ENCODE peak calls at places on chromosomes 16 and 17, in six cellular contexts. F is WTC11; Z is GM19239; W is NK-92 treated with Interleukin-12 subunit alpha and Interleukin-12 subunit beta, amount 100 ng/mL, for 24 hours; U is stimulated activated naive CD8-positive, alpha-beta T cell treated with anti-CD3 and anti-CD28 coated beads, Interleukin-15, Interleukin-2, amounts not matched to agents 100 U/mL and 50 U/mL, for 24 hours; Q is stimulated activated CD8-positive, alpha-beta memory T cell treated with anti-CD3 and anti-CD28 coated beads, Interleukin-7, amount 100 ng/mL, for 1 hour. V is an unnamed sample.
A peak's percentile ranks its signal among the peaks of the same experiment; 100 is the strongest.

GRCh38 chr16:1430759-1431496 is at the start of gene PERCC1:
- DNase-seq in F (no peak), Z (no peak), W (no peak), U (no peak), Q (no peak), V (no peak)

GRCh38 chr17:7548585-7549400 is at the start of gene TNFSF12:
- DNase-seq in F (peak; percentile 67), Z (no peak), W (peak; percentile 3), U (peak; percentile 68), Q (no peak), V (peak; percentile 59)

GRCh38 chr17:13728751-13729150 is 127.0 kb upstream of the HS3ST3A1 start:
- DNase-seq in F (no peak), Z (no peak), W (no peak), U (no peak), Q (no peak), V (no peak)

GRCh38 chr16:4376126-4376819 is 4.6 kb downstream of the VASN start:
- DNase-seq in F (peak; percentile 13), Z (no peak), W (no peak), U (no peak), Q (no peak), V (no peak)

GRCh38 chr17:3993493-3994220 is 29.4 kb upstream of the ATP2A3 start:
- DNase-seq in F (no peak), Z (no peak), W (no peak), U (no peak), Q (no peak), V (no peak)

GRCh38 chr17:50196036-50196435 is 5.4 kb downstream of the COL1A1 start:
- DNase-seq in F (no peak), Z (no peak), W (no peak), U (no peak), Q (no peak), V (no peak)

GRCh38 chr16:12228607-12229499 is 252.3 kb downstream of the SNX29 start:
- DNase-seq in F (peak; percentile 78), Z (no peak), W (no peak), U (peak; percentile 28), Q (no peak), V (peak; percentile 16)

GRCh38 chr17:3627768-3628167 is 8.3 kb downstream of the SHPK start:
- DNase-seq in F (no peak), Z (no peak), W (no peak), U (no peak), Q (no peak), V (no peak)

GRCh38 chr17:46191332-46192210 is 1.7 kb downstream of the KANSL1 start:
- DNase-seq in F (no peak), Z (peak; percentile 22), W (peak; percentile 17), U (peak; percentile 44), Q (no peak), V (peak; percentile 26)

GRCh38 chr17:17839792-17840707 is 3.3 kb upstream of the SREBF1 start:
- DNase-seq in F (peak; percentile 88), Z (peak; percentile 94), W (peak; percentile 61), U (peak; percentile 89), Q (peak; percentile 62), V (peak; percentile 100)

GRCh38 chr16:30766206-30766921 is 4.2 kb downstream of the RNF40 start:
- DNase-seq in F (no peak), Z (no peak), W (no peak), U (no peak), Q (no peak), V (no peak)

GRCh38 chr16:88601313-88602036 is 31.3 kb downstream of the ZC3H18 start:
- DNase-seq in F (no peak), Z (no peak), W (no peak), U (no peak), Q (no peak), V (no peak)

GRCh38 chr16:20323591-20324117 is 3.7 kb downstream of the GP2 start:
- DNase-seq in F (peak; percentile 20), Z (no peak), W (no peak), U (no peak), Q (no peak), V (no peak)

GRCh38 chr16:8952281-8952751 is 11.4 kb downstream of the USP7 start:
- DNase-seq in F (no peak), Z (no peak), W (no peak), U (no peak), Q (no peak), V (no peak)

GRCh38 chr16:85545227-85545818 is 67.8 kb upstream of the GSE1 start:
- DNase-seq in F (no peak), Z (no peak), W (no peak), U (no peak), Q (no peak), V (no peak)

GRCh38 chr16:24769806-24770205 is 40.4 kb downstream of the TNRC6A start:
- DNase-seq in F (no peak), Z (no peak), W (no peak), U (no peak), Q (no peak), V (no peak)

GRCh38 chr16:19748389-19749110 is 30.5 kb downstream of the IQCK start:
- DNase-seq in F (no peak), Z (no peak), W (no peak), U (no peak), Q (no peak), V (no peak)

GRCh38 chr16:66510298-66510697 is 39.6 kb downstream of the TK2 start:
- DNase-seq in F (no peak), Z (no peak), W (no peak), U (no peak), Q (no peak), V (no peak)

GRCh38 chr16:57039148-57039812 is 49.9 kb downstream of the NLRC5 start:
- DNase-seq in F (no peak), Z (peak; percentile 45), W (peak; percentile 69), U (peak; percentile 58), Q (no peak), V (peak; percentile 46)

GRCh38 chr16:887846-888245 is 82.9 kb downstream of the LMF1 start:
- DNase-seq in F (no peak), Z (no peak), W (no peak), U (no peak), Q (no peak), V (no peak)

GRCh38 chr17:47265983-47266541 is 12.4 kb downstream of the ITGB3 start:
- DNase-seq in F (no peak), Z (no peak), W (no peak), U (no peak), Q (no peak), V (no peak)

GRCh38 chr16:20910781-20911321 is 10.3 kb downstream of the LYRM1 start:
- DNase-seq in F (no peak), Z (no peak), W (no peak), U (no peak), Q (no peak), V (no peak)

GRCh38 chr16:54957403-54957802 is 26.7 kb downstream of the IRX5 start:
- DNase-seq in F (peak; percentile 61), Z (no peak), W (peak; percentile 32), U (peak; percentile 37), Q (no peak), V (no peak)

GRCh38 chr17:74493381-74493833 is 27.0 kb downstream of the CD300A start:
- DNase-seq in F (peak; percentile 88), Z (peak; percentile 60), W (peak; percentile 43), U (peak; percentile 74), Q (no peak), V (peak; percentile 51)

GRCh38 chr16:15533386-15533785 is 99.0 kb downstream of the BMERB1 start:
- DNase-seq in F (no peak), Z (no peak), W (no peak), U (no peak), Q (no peak), V (no peak)

V was measured in GM12892.